ENCODE peak calls at places on chromosomes 5 and 9, in four cellular contexts. Q is OCI-LY7; N is stimulated activated CD4-positive, alpha-beta T cell treated with anti-CD3 and anti-CD28 coated beads, Interleukin-12 subunit alpha, Interleukin-12 subunit beta, amount 100 ng/mL, for 48 hours; G is ELR. T is an unnamed sample.

GRCh38 chr9:102911185-102911584 is 83.9 kb upstream of the CYLC2 start:
- DNase-seq in N (no peak), G (no peak), Q (no peak), T (no peak)

GRCh38 chr5:1754531-1755220 is 45.0 kb downstream of the MRPL36 start:
- DNase-seq in Q (no peak), N (no peak), G (no peak), T (no peak)

GRCh38 chr5:149019562-149020140 is 43.2 kb downstream of the SH3TC2 start:
- DNase-seq in N (no peak), Q (no peak), G (no peak), T (no peak)

GRCh38 chr5:126046996-126047395 is 376.2 kb upstream of the GRAMD2B start:
- DNase-seq in Q (no peak), G (no peak), N (no peak), T (no peak)

GRCh38 chr5:129724647-129725046 is 23.2 kb upstream of the MINAR2 start:
- DNase-seq in Q (no peak), G (no peak), N (no peak), T (no peak)

GRCh38 chr5:135326296-135327240 is 72.5 kb downstream of the MACROH2A1 start:
- DNase-seq in N (no peak), G (no peak), Q (no peak), T (no peak)

GRCh38 chr9:81566074-81566698 is 123.2 kb downstream of the TLE1 start:
- DNase-seq in N (no peak), G (no peak), Q (no peak), T (no peak)

GRCh38 chr5:96776606-96777005 is 31.1 kb downstream of the ERAP1 start:
- DNase-seq in Q (no peak), G (no peak), N (no peak), T (no peak)

GRCh38 chr5:86665984-86666760 is 48.4 kb downstream of the COX7C start:
- DNase-seq in Q (peak), G (no peak), N (no peak), T (no peak)

GRCh38 chr9:14653511-14653910 is 39.7 kb downstream of the ZDHHC21 start:
- DNase-seq in G (no peak), Q (no peak), N (no peak), T (no peak)

GRCh38 chr9:137793196-137793841 is 84.3 kb upstream of the CACNA1B start:
- DNase-seq in G (no peak), N (no peak), Q (no peak), T (no peak)

T was measured in Karpas-422.